ENCODE peak calls at places on chromosomes 11 and 22, in five cellular contexts. L is prostate gland, K is uterus, E is heart left ventricle, U is GM12892. G is an unnamed sample.

GRCh38 chr11:13140028-13140870 is 131.1 kb downstream of the RASSF10 start:
- DNase-seq in L (no peak), U (no peak), K (no peak), E (no peak), G (no peak)

GRCh38 chr11:83044958-83045712 is 26.6 kb downstream of the RAB30 start:
- DNase-seq in U (no peak), E (no peak), K (no peak), L (no peak), G (no peak)

GRCh38 chr11:112628676-112629075 is 332.5 kb upstream of the NCAM1 start:
- DNase-seq in K (no peak), L (no peak), U (no peak), E (no peak), G (no peak)

GRCh38 chr22:42760806-42761565 is 40.3 kb upstream of the A4GALT start:
- DNase-seq in U (no peak), E (no peak), L (no peak), K (no peak), G (no peak)

GRCh38 chr11:2791521-2792375 is 92.0 kb upstream of the KCNQ1OT1 start:
- DNase-seq in K (peak), E (peak), U (no peak), L (no peak), G (no peak)

GRCh38 chr11:106421673-106422292 is 344.3 kb downstream of the AASDHPPT start:
- DNase-seq in E (no peak), K (no peak), U (no peak), L (no peak), G (no peak)

GRCh38 chr11:116488836-116489389 is 283.9 kb downstream of the BUD13 start:
- DNase-seq in E (no peak), U (no peak), L (no peak), K (no peak), G (no peak)

GRCh38 chr22:42313804-42314581 is 43.5 kb upstream of the TCF20 start:
- DNase-seq in L (peak), E (peak), K (peak), U (no peak), G (no peak)

GRCh38 chr11:44614281-44614680 is 48.8 kb downstream of the CD82 start:
- DNase-seq in K (no peak), L (no peak), E (peak), U (no peak), G (no peak)

GRCh38 chr11:126510621-126511370 is 155.3 kb downstream of the ST3GAL4 start:
- DNase-seq in L (no peak), U (no peak), E (no peak), K (no peak), G (no peak)

GRCh38 chr11:31861011-31861410 is 49.9 kb upstream of the PAX6 start:
- DNase-seq in L (no peak), K (no peak), E (no peak), U (no peak), G (no peak)

GRCh38 chr22:42553475-42554361 is at the start of gene SERHL2:
- DNase-seq in E (peak), L (peak), U (peak), K (peak), G (peak)

GRCh38 chr22:42258126-42258525 is 12.3 kb downstream of the TCF20 start:
- DNase-seq in E (no peak), L (no peak), K (no peak), U (no peak), G (no peak)

GRCh38 chr11:88377151-88377550 is 39.6 kb upstream of the CTSC start:
- DNase-seq in K (no peak), E (no peak), L (no peak), U (no peak), G (no peak)

GRCh38 chr11:74707182-74707581 is 24.0 kb downstream of the CHRDL2 start:
- DNase-seq in L (no peak), U (no peak), K (no peak), E (no peak), G (no peak)

GRCh38 chr11:32032478-32032877 is 58.4 kb upstream of the RCN1 start:
- DNase-seq in L (no peak), E (no peak), K (no peak), U (no peak), G (no peak)

GRCh38 chr11:9193316-9193715 is 71.8 kb downstream of the DENND5A start:
- DNase-seq in K (no peak), L (no peak), E (no peak), U (no peak), G (no peak)

GRCh38 chr22:23621082-23621780 is 10.9 kb downstream of the DRICH1 start:
- DNase-seq in L (no peak), E (no peak), U (no peak), K (no peak), G (peak)

GRCh38 chr22:23632178-23632577 is at the start of gene DRICH1:
- DNase-seq in L (no peak), K (no peak), E (no peak), U (no peak), G (no peak)

GRCh38 chr22:23622634-23623033 is 9.5 kb downstream of the DRICH1 start:
- DNase-seq in L (no peak), K (no peak), E (no peak), U (no peak), G (no peak)

DNA sequence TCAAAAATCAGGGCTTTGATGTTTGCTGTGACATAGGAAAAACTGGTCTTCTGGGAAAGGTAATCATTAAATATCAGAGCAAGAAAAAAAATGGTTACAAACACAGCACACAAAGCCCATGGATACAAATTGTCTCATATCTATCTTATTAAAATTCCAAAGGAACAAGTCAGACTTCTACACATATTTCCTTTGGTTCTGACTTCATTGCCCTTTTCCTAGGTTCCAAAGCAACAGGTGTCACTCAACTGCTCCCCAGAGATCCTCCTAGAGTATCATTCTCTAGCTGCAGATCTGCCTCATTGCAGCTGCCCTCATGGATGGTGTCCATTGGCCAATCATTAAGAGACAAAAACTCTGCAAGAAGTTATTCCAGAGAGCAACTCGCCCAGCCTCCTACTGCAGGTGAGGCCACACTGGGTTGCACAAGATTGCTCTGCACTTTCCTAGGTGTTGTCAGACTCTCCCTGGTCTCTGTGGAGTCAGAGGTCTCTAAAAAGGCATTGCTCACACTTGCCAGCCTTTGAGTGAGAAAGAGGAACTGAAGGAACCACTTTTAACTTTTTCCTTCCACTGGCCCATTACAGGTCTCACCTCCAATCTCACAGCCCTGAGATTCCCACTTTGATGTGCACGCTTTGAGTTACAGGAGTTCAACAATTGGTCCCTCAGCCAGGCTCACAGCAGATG is 5.7 kb downstream of the DRICH1 start:
- DNase-seq in E (no peak), K (no peak), L (no peak), U (no peak), G (no peak)
- TF ChIP-seq POLR2A in E (no peak), K (no peak), L (no peak), U (no peak), G (no peak)

GRCh38 chr22:28792491-28793383 is 7.6 kb downstream of the XBP1 start:
- DNase-seq in E (no peak), K (no peak), L (no peak), U (no peak), G (peak)
- TF ChIP-seq POLR2A in E (no peak), K (no peak), L (no peak), U (peak), G (no peak)

GRCh38 chr22:47218671-47219070 is 456.2 kb downstream of the TBC1D22A start:
- DNase-seq in E (no peak), U (no peak), L (no peak), K (no peak), G (peak)
- TF ChIP-seq POLR2A in E (no peak), U (no peak), L (no peak), K (no peak), G (no peak)

DNA sequence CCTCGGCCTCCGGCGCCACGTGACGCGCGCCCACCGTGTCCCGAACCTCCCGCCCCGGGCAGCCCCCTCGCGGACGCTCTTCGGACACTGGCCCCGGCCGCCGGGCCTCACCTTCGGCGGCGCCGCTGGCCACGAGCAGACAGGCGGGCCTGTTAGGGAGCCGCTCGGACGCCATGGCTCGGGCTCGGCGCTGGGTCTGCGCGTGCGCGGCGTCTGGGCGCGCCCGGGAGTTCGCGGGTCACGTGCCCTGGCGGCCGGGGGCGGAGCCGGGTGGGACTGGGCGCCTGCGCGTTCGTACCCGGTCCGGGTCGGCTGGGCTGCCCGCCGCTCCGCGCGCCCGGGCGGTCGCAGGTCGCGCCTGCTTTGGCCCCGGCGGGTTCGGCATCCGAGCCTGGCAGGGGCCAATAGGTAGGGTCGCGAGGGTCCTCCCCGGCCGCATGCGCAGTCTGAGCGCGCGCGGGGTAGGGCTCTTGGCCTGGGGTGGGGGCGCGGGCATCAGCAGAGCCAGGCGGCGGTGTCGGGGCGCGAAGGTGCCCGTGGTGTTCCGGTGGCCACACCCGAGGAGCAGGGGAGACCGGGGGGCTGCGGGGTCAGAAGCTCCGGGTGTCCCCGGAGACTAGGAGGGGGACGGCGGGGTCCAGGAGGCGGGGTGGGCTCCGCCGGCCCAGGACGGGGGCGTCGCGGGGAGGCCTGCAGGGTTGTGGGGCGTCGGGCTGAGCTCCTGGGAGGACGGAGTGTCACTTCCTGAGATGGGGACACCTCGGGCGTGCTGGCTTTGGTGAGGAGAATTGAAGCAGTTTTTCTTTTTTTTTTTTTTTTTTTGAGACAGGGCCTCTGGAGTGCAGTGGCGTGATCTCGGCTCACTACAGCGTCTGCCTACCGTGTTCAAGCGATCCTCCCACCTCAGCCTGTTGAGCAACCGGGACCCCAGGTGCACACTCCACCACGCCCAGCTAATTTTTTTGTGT is at the start of gene GATD1:
- DNase-seq in U (peak), E (peak), L (peak), K (peak), G (peak)
- TF ChIP-seq POLR2A in U (peak), E (peak), L (peak), K (peak), G (no peak)

DNA sequence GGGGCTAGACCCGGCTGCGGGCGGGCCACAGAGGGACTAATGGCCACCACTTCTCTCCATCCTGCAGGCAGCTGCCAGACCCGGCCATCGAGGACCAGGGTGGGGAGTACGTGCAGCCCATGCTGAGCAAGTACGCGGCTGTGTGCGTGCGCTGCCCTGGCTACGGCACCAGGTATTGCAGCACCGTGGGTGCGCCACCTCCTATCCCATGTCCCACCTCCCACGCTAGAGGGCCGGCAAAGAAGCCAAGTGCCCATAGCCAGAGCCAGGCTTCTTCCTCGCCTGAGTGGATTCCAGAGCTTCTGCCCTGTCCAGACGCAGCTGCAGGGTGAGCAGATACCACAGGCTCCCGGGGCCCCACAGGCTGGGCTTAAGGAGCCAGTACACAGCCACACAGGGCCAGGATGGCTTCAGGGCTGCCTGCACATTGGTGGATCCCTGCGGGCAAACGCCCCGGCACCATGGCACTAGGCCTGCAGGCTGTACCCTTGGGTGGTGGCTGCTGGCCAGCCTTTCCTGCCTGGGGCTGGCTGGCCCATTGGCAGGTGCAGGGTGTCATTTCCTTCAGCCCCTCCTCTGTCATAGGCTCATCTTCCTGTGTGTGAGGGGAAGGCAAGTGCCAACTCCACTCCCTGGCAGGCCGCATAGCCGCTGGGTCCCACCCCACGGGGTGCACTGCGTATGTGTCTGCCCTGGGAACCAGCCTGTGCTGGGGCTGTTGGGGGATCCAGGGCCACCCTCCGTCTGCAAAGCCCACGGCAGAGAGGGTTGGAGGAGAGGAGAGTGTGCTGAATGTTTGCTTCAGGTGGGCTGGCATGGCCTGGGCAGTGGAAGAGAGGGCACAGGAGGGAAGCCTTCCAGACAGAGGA is 16.5 kb upstream of the DGCR8 start:
- DNase-seq in L (no peak), U (no peak), K (no peak), E (no peak), G (no peak)
- TF ChIP-seq POLR2A in L (no peak), U (no peak), K (no peak), E (no peak), G (no peak)

DNA sequence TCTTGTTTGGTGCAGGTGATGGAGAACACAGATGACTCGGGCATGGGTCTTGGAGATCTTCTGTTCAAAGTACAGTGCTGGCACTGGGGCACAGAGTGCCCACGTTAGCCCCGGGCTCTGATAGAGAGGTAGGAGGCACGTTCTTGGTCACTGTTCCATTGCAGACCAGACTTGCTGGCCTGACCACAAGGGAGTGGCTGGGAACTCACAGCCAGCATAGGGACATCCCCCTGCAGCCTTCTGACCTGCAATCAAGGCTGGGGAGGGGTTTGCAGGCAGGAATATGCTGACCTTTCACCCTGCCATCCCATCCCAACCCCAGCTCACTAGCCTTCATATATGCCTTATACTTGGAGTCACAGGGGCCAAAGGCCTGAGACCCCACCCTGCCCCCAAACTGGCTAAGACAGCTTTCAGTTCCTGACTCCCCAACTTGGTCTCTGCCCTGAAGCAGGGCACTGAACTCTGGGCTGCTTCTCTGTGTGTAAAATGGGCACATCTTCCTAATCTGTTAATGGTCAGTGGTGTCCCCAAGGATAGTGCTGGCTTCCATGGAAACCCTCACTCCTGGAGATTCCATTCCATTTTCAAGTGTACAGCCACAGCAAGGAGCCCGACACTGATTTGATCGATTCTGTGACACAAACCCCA is 4.6 kb downstream of the MRPL49 start:
- DNase-seq in L (no peak), E (no peak), K (no peak), U (no peak), G (no peak)
- TF ChIP-seq POLR2A in L (no peak), E (no peak), K (no peak), U (peak), G (no peak)

GRCh38 chr11:103936059-103936458 is 100.4 kb upstream of the DDI1 start:
- DNase-seq in U (no peak), E (no peak), L (no peak), K (no peak), G (no peak)

GRCh38 chr11:103929168-103929903 is 107.1 kb upstream of the DDI1 start:
- DNase-seq in K (no peak), U (peak), L (no peak), E (no peak), G (no peak)

GRCh38 chr11:103939694-103940093 is 96.7 kb upstream of the DDI1 start:
- DNase-seq in L (no peak), E (no peak), U (no peak), K (no peak), G (no peak)

GRCh38 chr11:103940542-103940941 is 95.9 kb upstream of the DDI1 start:
- DNase-seq in L (no peak), K (no peak), U (no peak), E (no peak), G (no peak)

DNA sequence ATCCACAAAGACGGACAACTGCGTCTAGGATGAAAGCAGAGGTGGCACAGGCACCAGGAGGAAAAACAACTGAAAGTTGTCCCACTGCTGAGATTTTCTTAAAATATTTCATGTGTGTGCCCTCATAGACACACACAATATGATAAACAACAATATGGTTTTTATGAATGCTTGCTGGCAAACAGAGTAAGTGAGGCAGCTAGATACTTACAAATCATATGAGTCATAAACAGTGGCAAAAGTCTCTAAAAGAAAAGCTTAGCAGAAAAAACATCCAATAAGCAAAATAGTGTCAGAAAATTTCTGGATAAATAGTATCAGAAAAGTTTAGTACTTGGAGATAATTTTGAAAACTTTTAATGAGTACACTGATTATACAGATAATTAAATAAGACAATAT is 101.2 kb upstream of the DDI1 start:
- DNase-seq in L (no peak), U (no peak), E (no peak), K (no peak), G (no peak)
- TF ChIP-seq POLR2A in L (no peak), U (no peak), E (no peak), K (no peak), G (no peak)

DNA sequence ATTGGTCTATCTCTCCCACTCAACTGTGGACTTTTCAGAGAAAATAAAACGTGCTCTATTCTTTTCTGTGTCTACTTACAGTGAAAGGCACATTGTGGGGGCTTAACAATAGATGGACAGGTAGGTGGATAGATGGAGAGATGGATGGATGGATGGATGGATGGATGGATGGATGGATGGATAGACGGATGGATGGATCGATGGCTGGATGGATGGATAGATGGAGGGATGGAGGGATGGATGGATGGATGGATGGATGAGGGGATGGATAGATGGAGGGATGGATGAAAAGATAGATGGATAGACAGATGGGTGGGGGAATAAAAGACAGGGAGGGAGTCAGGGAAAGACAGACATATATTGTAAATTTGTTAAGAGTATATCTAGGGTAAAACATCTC is 14.2 kb upstream of the SLC1A2 start:
- DNase-seq in E (no peak), K (no peak), L (no peak), U (no peak), G (no peak)
- TF ChIP-seq POLR2A in E (no peak), K (no peak), L (no peak), U (no peak), G (no peak)

GRCh38 chr11:119168471-119169271 is at the start of gene NLRX1:
- DNase-seq in E (peak), K (peak), U (peak), L (peak), G (peak)
- TF ChIP-seq POLR2A in E (peak), K (peak), U (peak), L (peak), G (no peak)

DNA sequence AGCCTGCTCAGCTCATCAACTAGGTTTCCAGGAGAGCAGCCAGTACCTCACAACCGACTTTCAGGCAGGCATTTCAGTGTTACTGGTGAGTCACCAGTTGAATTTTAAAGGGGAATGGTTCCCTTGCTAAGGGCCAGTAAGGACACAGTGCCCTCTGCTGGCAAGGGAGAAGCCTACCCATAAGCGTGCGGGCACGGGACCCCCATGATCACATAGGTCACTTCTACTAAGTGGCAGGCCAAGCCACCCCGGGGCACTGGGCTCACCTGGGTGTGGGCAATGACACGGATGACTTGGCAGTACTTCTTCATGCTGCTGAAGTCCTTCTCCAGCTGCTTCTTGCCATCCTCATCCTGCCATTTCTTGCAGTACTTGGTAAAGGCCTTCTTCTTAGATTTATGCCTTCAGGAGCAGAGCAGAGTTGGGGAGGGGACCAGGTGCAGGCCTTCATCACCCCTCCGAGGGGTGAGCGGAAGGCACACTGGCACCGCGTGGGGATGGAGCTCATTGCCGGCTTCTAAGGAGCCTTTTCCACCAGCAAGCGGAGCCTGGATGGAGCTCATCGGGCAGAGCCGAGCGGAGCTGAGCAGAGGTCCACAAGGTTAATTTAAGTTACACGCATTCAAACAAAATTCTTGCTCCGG is 2.9 kb downstream of the RPL3 start:
- DNase-seq in L (peak), U (no peak), E (peak), K (peak), G (peak)
- TF ChIP-seq POLR2A in L (no peak), U (peak), E (no peak), K (no peak), G (no peak)